ENCODE peak calls at places on chromosomes 7 and 10, in four cellular contexts. E is GM19239; I is activated naive CD4-positive, alpha-beta T cell; V is hippocampal formation. B is an unnamed sample.

GRCh38 chr7:41955475-41956243 is 252.8 kb upstream of the INHBA start:
- DNase-seq in E (no peak), I (no peak), V (peak), B (peak)

GRCh38 chr10:50862719-50863118 is 22.7 kb downstream of the A1CF start:
- DNase-seq in E (no peak), I (no peak), V (no peak), B (no peak)

GRCh38 chr7:39321909-39322498 is 244.2 kb upstream of the YAE1 start:
- DNase-seq in E (no peak), I (no peak), V (no peak), B (no peak)

GRCh38 chr10:43407148-43407575 is 1.8 kb downstream of the HNRNPF start:
- DNase-seq in E (no peak), I (peak), V (peak), B (peak)

GRCh38 chr10:69571618-69572158 is 1.5 kb downstream of the NEUROG3 start:
- DNase-seq in E (no peak), I (no peak), V (no peak), B (no peak)

GRCh38 chr7:132489776-132490237 is 86.5 kb downstream of the PLXNA4 start:
- DNase-seq in E (no peak), I (no peak), V (no peak), B (no peak)

GRCh38 chr10:112986791-112987190 is 36.7 kb downstream of the TCF7L2 start:
- DNase-seq in E (no peak), I (no peak), V (no peak), B (no peak)

GRCh38 chr10:90738885-90739284 is 119.0 kb downstream of the HTR7 start:
- DNase-seq in E (no peak), I (no peak), V (no peak), B (no peak)